ENCODE peak calls at places on chromosome 10, in six cellular contexts. O is stimulated activated naive CD4-positive, alpha-beta T cell; S is stimulated activated CD8-positive, alpha-beta memory T cell treated with anti-CD3 and anti-CD28 coated beads, Interleukin-12 subunit alpha, Interleukin-12 subunit beta, amount 100 ng/mL, for 4 hours; D is HT1080; L is NCI-H345; G is NCI-H2171. A is an unnamed sample.

GRCh38 chr10:20355915-20356314 is 539.7 kb downstream of the PLXDC2 start:
- DNase-seq in G (no peak), S (no peak), O (no peak), D (no peak), L (no peak), A (no peak)

GRCh38 chr10:110764793-110765512 is 106.8 kb upstream of the PDCD4 start:
- DNase-seq in G (no peak), L (no peak), D (no peak), S (no peak), O (no peak), A (no peak)

GRCh38 chr10:43006490-43006889 is 70.4 kb upstream of the RET start:
- DNase-seq in L (no peak), S (no peak), D (no peak), O (no peak), G (no peak), A (no peak)

GRCh38 chr10:22047812-22048211 is 44.3 kb upstream of the DNAJC1 start:
- DNase-seq in G (no peak), L (no peak), D (no peak), O (no peak), S (no peak), A (no peak)

GRCh38 chr10:81479316-81479715 is 395.7 kb upstream of the NRG3 start:
- DNase-seq in L (no peak), O (no peak), G (no peak), D (no peak), S (no peak), A (no peak)

GRCh38 chr10:18699849-18700554 is 40.8 kb downstream of the ARL5B start:
- DNase-seq in S (no peak), D (no peak), G (no peak), O (no peak), L (no peak), A (no peak)

GRCh38 chr10:47336387-47337134 is 11.6 kb upstream of the RBP3 start:
- DNase-seq in D (no peak), L (no peak), S (no peak), G (no peak), O (no peak), A (no peak)

GRCh38 chr10:1309237-1309968 is 253.2 kb downstream of the WDR37 start:
- DNase-seq in L (no peak), S (no peak), D (no peak), G (no peak), O (no peak), A (no peak)

GRCh38 chr10:116526219-116526618 is 19.5 kb upstream of the PNLIP start:
- DNase-seq in L (no peak), D (no peak), O (no peak), S (no peak), G (no peak), A (no peak)

GRCh38 chr10:63365976-63366765 is 99.6 kb downstream of the JMJD1C start:
- DNase-seq in O (no peak), D (peak), G (no peak), S (no peak), L (no peak), A (no peak)

GRCh38 chr10:60606343-60607080 is 171.8 kb upstream of the CDK1 start:
- DNase-seq in D (peak), O (no peak), G (no peak), S (no peak), L (no peak), A (no peak)

GRCh38 chr10:48446785-48447184 is 140.3 kb downstream of the MAPK8 start:
- DNase-seq in D (no peak), S (no peak), O (no peak), L (no peak), G (no peak), A (no peak)

GRCh38 chr10:5538446-5538845 is 13.7 kb downstream of the CALML3 start:
- DNase-seq in G (no peak), S (no peak), D (peak), O (no peak), L (no peak), A (no peak)

GRCh38 chr10:22329150-22329549 is 8.3 kb downstream of the BMI1 start:
- DNase-seq in L (no peak), S (no peak), O (no peak), D (no peak), G (no peak), A (no peak)

GRCh38 chr10:61376908-61377368 is 76.2 kb downstream of the TMEM26 start:
- DNase-seq in G (no peak), S (no peak), O (no peak), L (no peak), D (no peak), A (no peak)

GRCh38 chr10:78706256-78706655 is 362.5 kb upstream of the ZMIZ1 start:
- DNase-seq in L (no peak), D (peak), G (no peak), S (no peak), O (no peak), A (no peak)

GRCh38 chr10:42549851-42550250 is 88.5 kb downstream of the ZNF33B start:
- DNase-seq in G (no peak), O (no peak), L (no peak), S (no peak), D (no peak), A (no peak)

GRCh38 chr10:4013651-4014085 is 228.7 kb upstream of the KLF6 start:
- DNase-seq in L (peak), O (no peak), G (no peak), S (peak), D (no peak), A (no peak)